ENCODE peak calls at places on chromosomes 7 and 10, in four cellular contexts. X, W, T and E are unnamed samples.

GRCh38 chr7:34165927-34166550 is 260.7 kb downstream of the BMPER start:
- DNase-seq in X (peak; percentile 78), W (peak; percentile 63), T (peak; percentile 47), E (peak; percentile 75)

GRCh38 chr7:85191383-85191782 is 4.5 kb upstream of the SEMA3D start:
- DNase-seq in X (peak; percentile 72), W (peak; percentile 50), T (no peak), E (peak; percentile 44)

GRCh38 chr10:79492839-79493238 is 19.5 kb upstream of the EIF5AL1 start:
- DNase-seq in X (no peak), W (no peak), T (no peak), E (no peak)

GRCh38 chr10:43710772-43711471 is 62.2 kb upstream of the ZNF32 start:
- DNase-seq in X (no peak), W (no peak), T (no peak), E (no peak)

GRCh38 chr7:41835977-41836530 is 133.2 kb upstream of the INHBA start:
- DNase-seq in X (peak; percentile 41), W (no peak), T (no peak), E (no peak)

GRCh38 chr7:974172-974571 is 1.2 kb downstream of the COX19 start:
- DNase-seq in X (no peak), W (no peak), T (no peak), E (no peak)

GRCh38 chr10:52346394-52347326 is 32.6 kb downstream of the DKK1 start:
- DNase-seq in X (no peak), W (no peak), T (no peak), E (no peak)

GRCh38 chr7:4951903-4952636 is 6.9 kb downstream of the MMD2 start:
- DNase-seq in X (peak; percentile 15), W (peak; percentile 12), T (peak; percentile 37), E (no peak)

GRCh38 chr10:119655566-119656001 is 4.4 kb downstream of the BAG3 start:
- DNase-seq in X (peak; percentile 87), W (peak; percentile 82), T (peak; percentile 84), E (peak; percentile 90)

GRCh38 chr10:94673614-94674321 is 9.8 kb upstream of the CYP2C18 start:
- DNase-seq in X (no peak), W (no peak), T (peak; percentile 1), E (no peak)

GRCh38 chr10:95430231-95430951 is 130.8 kb downstream of the SORBS1 start:
- DNase-seq in X (peak; percentile 61), W (peak; percentile 62), T (peak; percentile 14), E (peak; percentile 35)

GRCh38 chr10:1347962-1348772 is 292.0 kb downstream of the WDR37 start:
- DNase-seq in X (no peak), W (no peak), T (no peak), E (no peak)

GRCh38 chr7:82838314-82838713 is 324.4 kb downstream of the PCLO start:
- DNase-seq in X (no peak), W (no peak), T (no peak), E (no peak)

GRCh38 chr7:158110034-158110590 is 477.5 kb downstream of the PTPRN2 start:
- DNase-seq in X (no peak), W (no peak), T (no peak), E (no peak)

GRCh38 chr7:13067036-13067435 is 379.6 kb downstream of the ARL4A start:
- DNase-seq in X (no peak), W (no peak), T (no peak), E (no peak)

GRCh38 chr7:154343778-154344412 is 291.7 kb downstream of the DPP6 start:
- DNase-seq in X (no peak), W (no peak), T (no peak), E (no peak)

GRCh38 chr7:154345093-154345492 is 292.9 kb downstream of the DPP6 start:
- DNase-seq in X (no peak), W (no peak), T (no peak), E (no peak)

GRCh38 chr7:154339169-154339568 is 287.0 kb downstream of the DPP6 start:
- DNase-seq in X (no peak), W (no peak), T (no peak), E (no peak)

GRCh38 chr7:154338709-154339108 is 286.5 kb downstream of the DPP6 start:
- DNase-seq in X (no peak), W (no peak), T (no peak), E (no peak)

GRCh38 chr7:154342971-154343633 is 290.9 kb downstream of the DPP6 start:
- DNase-seq in X (no peak), W (no peak), T (no peak), E (no peak)
- TF ChIP-seq CTCF in X (no peak), W (no peak), T (no peak), E (no peak)

DNA sequence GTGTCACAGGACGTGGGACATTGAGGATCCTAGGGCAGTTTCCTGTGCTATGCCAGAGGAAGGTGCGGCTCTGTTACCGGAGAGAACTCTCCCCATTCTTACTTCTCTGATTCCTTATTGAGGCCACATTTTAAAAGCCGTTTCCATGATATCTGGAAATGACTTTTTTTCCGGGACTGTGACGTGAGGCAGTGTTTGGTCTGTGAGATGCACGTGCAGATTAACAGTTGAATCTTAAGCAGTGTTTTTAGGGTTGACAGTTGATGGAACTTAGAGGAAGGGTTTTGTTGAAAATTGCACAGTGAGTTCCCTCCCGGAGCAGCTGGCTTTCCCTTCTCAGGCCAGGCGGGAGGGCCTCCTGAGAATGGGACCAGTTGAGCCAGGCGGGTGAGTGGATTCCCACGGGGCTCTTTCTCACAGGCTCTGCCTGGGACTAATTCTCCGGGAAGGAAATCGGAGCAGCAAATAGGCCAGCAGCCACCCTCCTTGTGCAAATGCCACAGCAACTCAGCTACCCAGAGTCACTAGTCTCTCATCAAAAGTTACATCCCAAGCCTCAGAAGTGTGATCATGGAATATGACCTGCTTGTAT is 125.3 kb downstream of the TACC2 start:
- DNase-seq in X (peak; percentile 43), W (peak; percentile 40), T (peak; percentile 26), E (no peak)
- H3K4me3 ChIP-seq in X (peak overlapping the region; percentile 80), W (peak overlapping the region; percentile 77), T (peak overlapping the region; percentile 82), E (peak overlapping the region; percentile 72)

GRCh38 chr7:38881015-38881414 is 28.0 kb downstream of the VPS41 start:
- DNase-seq in X (no peak), W (no peak), T (no peak), E (no peak)
- TF ChIP-seq CTCF in X (no peak), W (no peak), T (peak; percentile 18), E (no peak)

GRCh38 chr7:45001826-45002225 is 1.8 kb downstream of the CCM2 start:
- DNase-seq in X (no peak), W (no peak), T (no peak), E (no peak)
- H3K4me3 ChIP-seq in X (peak overlapping the region; percentile 72), W (peak overlapping the region; percentile 97), T (no peak overlapping the region), E (no peak overlapping the region)

DNA sequence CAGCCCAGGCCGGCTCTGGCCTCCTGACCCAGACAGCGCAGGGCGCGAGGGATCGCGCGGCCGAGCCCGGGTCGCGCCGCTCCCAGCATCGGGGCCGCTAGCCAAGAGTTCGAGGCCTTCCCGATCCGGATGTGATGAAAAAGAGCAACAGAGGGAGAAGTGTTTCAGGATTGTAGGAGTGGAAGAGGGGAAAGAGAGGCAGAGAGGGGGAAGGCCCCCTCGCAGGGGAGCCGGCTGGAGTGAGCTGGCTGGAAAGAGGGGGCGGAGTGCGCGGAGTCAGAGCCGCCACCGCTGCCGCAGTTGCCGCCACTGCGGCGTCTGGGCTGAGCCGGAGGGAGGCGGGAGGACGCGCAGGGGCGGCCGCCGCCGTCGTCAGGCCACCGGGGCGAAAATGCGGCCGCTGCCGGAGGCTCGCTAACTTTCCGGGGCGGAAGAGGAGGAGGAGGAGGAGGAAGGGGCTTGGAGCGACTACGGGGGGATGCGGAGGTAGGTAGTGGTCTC is 307 bp downstream of the MDFIC start:
- DNase-seq in X (peak; percentile 66), W (peak; percentile 54), T (peak; percentile 38), E (peak; percentile 81)
- TF ChIP-seq CTCF in X (no peak), W (no peak), T (no peak), E (no peak)

DNA sequence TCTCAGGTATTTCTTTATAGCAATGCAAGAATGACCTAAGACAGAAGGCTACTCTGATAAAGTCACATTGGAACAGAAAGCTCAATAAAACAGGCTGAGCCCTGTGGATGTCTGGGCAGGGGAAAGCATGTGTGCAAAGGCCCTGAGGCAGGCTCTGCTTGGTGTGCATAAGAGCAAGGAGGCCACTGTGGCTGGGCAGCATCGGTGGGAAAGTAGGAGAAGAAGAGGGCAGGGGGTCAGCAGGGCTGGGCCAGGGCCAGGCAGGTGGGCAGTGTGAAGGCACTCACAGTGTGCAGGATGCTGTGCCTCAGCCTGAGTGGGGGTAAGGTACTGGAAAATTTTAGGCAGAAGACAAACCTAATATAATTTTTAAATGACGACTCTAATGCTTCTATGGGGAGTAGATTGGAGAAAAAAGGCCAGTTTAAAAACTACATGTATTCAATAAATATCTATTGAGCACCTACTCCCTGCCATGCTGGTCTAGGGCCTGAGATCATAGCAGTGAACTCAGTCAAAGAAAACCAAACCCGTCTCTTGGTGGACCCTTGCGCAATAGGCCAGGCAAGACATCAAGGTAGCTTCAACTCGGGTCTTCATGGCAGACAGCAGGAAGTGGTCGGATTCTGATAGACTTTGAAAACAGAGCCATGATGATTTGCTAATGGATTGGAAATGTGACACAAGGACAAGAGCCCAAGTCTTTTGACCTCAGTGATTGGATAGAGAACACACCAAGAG is 572.3 kb downstream of the TCERG1L start:
- DNase-seq in X (no peak), W (no peak), T (no peak), E (no peak)
- H3K4me3 ChIP-seq in X (no peak overlapping the region), W (no peak overlapping the region), T (no peak overlapping the region), E (no peak overlapping the region)

GRCh38 chr10:110016037-110016436 is 8.3 kb downstream of the ADD3 start:
- DNase-seq in X (peak; percentile 47), W (peak; percentile 53), T (no peak), E (peak; percentile 69)
- TF ChIP-seq CTCF in X (peak; percentile 36), W (peak; percentile 41), T (peak; percentile 62), E (peak; percentile 29)

GRCh38 chr7:26292768-26293560 is 1.3 kb downstream of the SNX10 start:
- DNase-seq in X (no peak), W (no peak), T (no peak), E (no peak)
- H3K4me3 ChIP-seq in X (no peak overlapping the region), W (no peak overlapping the region), T (no peak overlapping the region), E (no peak overlapping the region)